ENCODE peak calls at places on chromosome 1, in four cellular contexts. N, Y, G and P are unnamed samples.

GRCh38 chr1:196669051-196669450 is 17.2 kb downstream of the CFH start:
- DNase-seq in N (no peak), Y (no peak), G (no peak), P (no peak)

GRCh38 chr1:89451011-89451410 is 73.6 kb upstream of the LRRC8B start:
- DNase-seq in N (no peak), Y (peak; percentile 11), G (peak; percentile 39), P (peak; percentile 13)

GRCh38 chr1:6601865-6602668 is 602 bp downstream of the KLHL21 start:
- DNase-seq in N (no peak), Y (peak; percentile 59), G (peak; percentile 68), P (no peak)

GRCh38 chr1:148353461-148354283 is 129.4 kb downstream of the PPIAL4G start:
- DNase-seq in N (peak; percentile 82), Y (peak; percentile 60), G (peak; percentile 82), P (no peak)

GRCh38 chr1:100229681-100230443 is 19.8 kb downstream of the DBT start:
- DNase-seq in N (no peak), Y (no peak), G (no peak), P (no peak)

GRCh38 chr1:154741747-154742495 is 128.2 kb downstream of the KCNN3 start:
- DNase-seq in N (no peak), Y (no peak), G (no peak), P (no peak)

GRCh38 chr1:208431721-208432120 is 187.5 kb upstream of the PLXNA2 start:
- DNase-seq in N (no peak), Y (peak; percentile 53), G (no peak), P (peak; percentile 88)

GRCh38 chr1:13543927-13544556 is 30.2 kb upstream of the LRRC38 start:
- DNase-seq in N (no peak), Y (no peak), G (peak; percentile 46), P (no peak)

GRCh38 chr1:115283249-115283648 is 54.8 kb downstream of the NGF start:
- DNase-seq in N (no peak), Y (no peak), G (no peak), P (no peak)

GRCh38 chr1:217076902-217077301 is 353.7 kb upstream of the ESRRG start:
- DNase-seq in N (no peak), Y (peak; percentile 77), G (peak; percentile 22), P (no peak)

GRCh38 chr1:70945266-70945665 is 102.3 kb downstream of the PTGER3 start:
- DNase-seq in N (no peak), Y (no peak), G (no peak), P (no peak)

GRCh38 chr1:80417651-80418050 is 1383.1 kb upstream of the ADGRL2 start:
- DNase-seq in N (peak; percentile 65), Y (peak; percentile 54), G (peak; percentile 30), P (peak; percentile 29)

GRCh38 chr1:200979574-200980451 is 43.7 kb downstream of the KIF21B start:
- DNase-seq in N (peak; percentile 16), Y (no peak), G (peak; percentile 36), P (no peak)

GRCh38 chr1:152050886-152051764 is 14.3 kb upstream of the S100A11 start:
- DNase-seq in N (no peak), Y (peak; percentile 25), G (no peak), P (no peak)

GRCh38 chr1:183804916-183805734 is at the start of gene RGL1:
- DNase-seq in N (peak; percentile 64), Y (peak; percentile 75), G (peak; percentile 84), P (no peak)

GRCh38 chr1:221875004-221875330 is 133.1 kb upstream of the DUSP10 start:
- DNase-seq in N (no peak), Y (no peak), G (no peak), P (no peak)

GRCh38 chr1:77636864-77637263 is 45.6 kb downstream of the ZZZ3 start:
- DNase-seq in N (no peak), Y (no peak), G (no peak), P (no peak)

GRCh38 chr1:238653693-238654321 is 732.6 kb upstream of the CHRM3 start:
- DNase-seq in N (peak; percentile 79), Y (peak; percentile 77), G (peak; percentile 79), P (no peak)

GRCh38 chr1:78831731-78832360 is 174.7 kb downstream of the ADGRL4 start:
- DNase-seq in N (peak; percentile 90), Y (peak; percentile 96), G (peak; percentile 82), P (peak; percentile 81)

GRCh38 chr1:200704991-200705390 is 33.7 kb upstream of the CAMSAP2 start:
- DNase-seq in N (no peak), Y (no peak), G (no peak), P (no peak)

GRCh38 chr1:47906009-47906432 is 91.2 kb downstream of the TRABD2B start:
- DNase-seq in N (peak; percentile 42), Y (no peak), G (peak; percentile 59), P (no peak)

GRCh38 chr1:101100674-101101073 is 75.1 kb upstream of the DPH5 start:
- DNase-seq in N (no peak), Y (no peak), G (no peak), P (no peak)

GRCh38 chr1:97094257-97094972 is 372.8 kb downstream of the PTBP2 start:
- DNase-seq in N (peak; percentile 80), Y (peak; percentile 94), G (peak; percentile 89), P (peak; percentile 85)

GRCh38 chr1:163170975-163171676 is 31.6 kb downstream of the RGS5 start:
- DNase-seq in N (peak; percentile 53), Y (peak; percentile 47), G (peak; percentile 75), P (no peak)

GRCh38 chr1:245742891-245743290 is 588.1 kb downstream of the KIF26B start:
- DNase-seq in N (peak; percentile 14), Y (no peak), G (peak; percentile 45), P (peak; percentile 29)

GRCh38 chr1:156894001-156894400 is 483 bp downstream of the PEAR1 start:
- DNase-seq in N (no peak), Y (no peak), G (no peak), P (no peak)

GRCh38 chr1:147598631-147599361 is 57.5 kb downstream of the BCL9 start:
- DNase-seq in N (peak; percentile 10), Y (peak; percentile 15), G (no peak), P (no peak)

GRCh38 chr1:206872139-206872538 is 6.7 kb downstream of the IL20 start:
- DNase-seq in N (no peak), Y (no peak), G (no peak), P (no peak)

GRCh38 chr1:213968391-213968790 is 19.4 kb upstream of the PROX1 start:
- DNase-seq in N (no peak), Y (no peak), G (no peak), P (no peak)

GRCh38 chr1:164865385-164865784 is 306.4 kb downstream of the PBX1 start:
- DNase-seq in N (no peak), Y (no peak), G (no peak), P (no peak)

GRCh38 chr1:217331698-217332097 is 299.2 kb downstream of the GPATCH2 start:
- DNase-seq in N (no peak), Y (no peak), G (no peak), P (no peak)

GRCh38 chr1:155068599-155068998 is 5.1 kb downstream of the EFNA4 start:
- DNase-seq in N (no peak), Y (no peak), G (no peak), P (no peak)

GRCh38 chr1:226919587-226919986 is 20.5 kb upstream of the COQ8A start:
- DNase-seq in N (no peak), Y (no peak), G (no peak), P (no peak)

GRCh38 chr1:154386643-154387352 is 18.3 kb upstream of the IL6R start:
- DNase-seq in N (no peak), Y (no peak), G (no peak), P (no peak)

GRCh38 chr1:11143907-11144306 is 44.2 kb upstream of the EXOSC10 start:
- DNase-seq in N (no peak), Y (no peak), G (no peak), P (no peak)

GRCh38 chr1:10693497-10694273 is 102.8 kb downstream of the CASZ1 start:
- DNase-seq in N (no peak), Y (no peak), G (peak; percentile 9), P (no peak)

GRCh38 chr1:65965112-65965511 is 172.4 kb downstream of the PDE4B start:
- DNase-seq in N (no peak), Y (no peak), G (no peak), P (no peak)

GRCh38 chr1:163412216-163412615 is 90.5 kb downstream of the NUF2 start:
- DNase-seq in N (no peak), Y (no peak), G (no peak), P (no peak)

GRCh38 chr1:204651843-204652421 is 33.6 kb downstream of the LRRN2 start:
- DNase-seq in N (no peak), Y (no peak), G (no peak), P (no peak)
- TF ChIP-seq CTCF in N (no peak), Y (no peak), G (no peak), P (no peak)

DNA sequence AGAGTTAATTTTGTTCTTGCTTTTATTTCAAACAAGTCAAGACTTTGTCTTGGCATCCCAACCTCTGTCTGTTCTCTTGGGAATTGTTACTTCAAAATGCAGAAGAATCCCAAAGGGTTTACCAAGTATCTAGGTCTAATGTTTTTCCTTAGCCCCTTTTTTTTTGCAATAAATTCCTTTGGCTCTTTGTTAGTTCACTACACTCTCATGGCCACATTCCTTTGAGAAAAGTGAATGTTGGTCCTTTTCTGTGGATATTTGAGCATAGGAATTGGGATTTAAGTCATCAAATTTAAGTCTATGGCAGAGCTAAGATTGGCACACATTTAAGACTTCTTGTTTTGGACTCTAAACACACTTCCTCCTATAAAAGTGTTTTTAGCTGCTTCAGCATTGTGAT is 1.8 kb downstream of the BTF3L4 start:
- DNase-seq in N (no peak), Y (no peak), G (peak; percentile 10), P (no peak)
- H3K4me3 ChIP-seq in N (no peak overlapping the region), Y (no peak overlapping the region), G (no peak overlapping the region), P (no peak overlapping the region)

GRCh38 chr1:186806477-186806876 is 22.3 kb upstream of the PLA2G4A start:
- DNase-seq in N (peak; percentile 71), Y (peak; percentile 24), G (peak; percentile 70), P (no peak)
- TF ChIP-seq CTCF in N (peak; percentile 58), Y (no peak), G (peak; percentile 53), P (no peak)

DNA sequence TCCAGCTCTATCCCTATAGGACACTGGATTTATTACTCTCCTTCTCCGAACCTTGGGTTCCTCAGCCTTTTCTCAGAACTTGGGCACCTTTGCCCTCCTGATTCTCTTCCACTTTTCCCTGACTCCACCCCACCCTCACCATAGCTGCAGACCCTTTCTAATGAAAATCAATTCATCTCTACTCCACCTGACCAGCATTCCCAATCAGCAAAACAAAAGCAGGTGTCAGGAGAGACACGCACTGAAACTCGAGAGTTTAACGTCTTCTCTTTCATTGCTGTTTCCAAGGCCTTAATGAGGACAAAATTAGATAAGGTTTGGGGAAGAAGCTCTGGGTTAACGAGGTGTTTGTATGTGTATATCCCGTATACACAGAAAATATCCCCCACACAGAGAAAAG is 208.8 kb downstream of the PLPP3 start:
- DNase-seq in N (no peak), Y (no peak), G (no peak), P (no peak)
- H3K4me3 ChIP-seq in N (no peak overlapping the region), Y (no peak overlapping the region), G (no peak overlapping the region), P (no peak overlapping the region)

GRCh38 chr1:42937141-42937696 is 21.4 kb downstream of the SLC2A1 start:
- DNase-seq in N (peak; percentile 38), Y (peak; percentile 85), G (peak; percentile 64), P (no peak)
- TF ChIP-seq CTCF in N (peak; percentile 17), Y (no peak), G (no peak), P (no peak)